ENCODE peak calls at places on chromosome 4, in eight cellular contexts. One of them, this sample, is unnamed.

GRCh38 chr4:7802093-7802726 is 137.5 kb downstream of the AFAP1 start:
- DNase-seq in adipocyte: peak; percentile 93
- DNase-seq in HCT116: peak; percentile 66
- DNase-seq in IMR-90: peak; percentile 85
- DNase-seq in colonic mucosa: peak; percentile 89
- DNase-seq in neural progenitor cell: peak; percentile 84
- DNase-seq in PC-3: peak; percentile 79
- DNase-seq in mammary epithelial cell: peak; percentile 60
- DNase-seq in this sample: peak; percentile 76

GRCh38 chr4:52957791-52958190 is 95.7 kb downstream of the RASL11B start:
- DNase-seq in IMR-90: peak; percentile 24
- DNase-seq in mammary epithelial cell: no peak
- DNase-seq in adipocyte: no peak
- DNase-seq in colonic mucosa: no peak
- DNase-seq in PC-3: no peak
- DNase-seq in HCT116: no peak
- DNase-seq in neural progenitor cell: no peak
- DNase-seq in this sample: no peak

GRCh38 chr4:187268940-187269339 is 545.3 kb upstream of the FAT1 start:
- DNase-seq in HCT116: no peak
- DNase-seq in IMR-90: peak; percentile 85
- DNase-seq in neural progenitor cell: no peak
- DNase-seq in adipocyte: peak; percentile 56
- DNase-seq in colonic mucosa: no peak
- DNase-seq in mammary epithelial cell: peak; percentile 64
- DNase-seq in PC-3: peak; percentile 65
- DNase-seq in this sample: no peak

GRCh38 chr4:112516401-112517066 is 554 bp upstream of the NEUROG2 start:
- DNase-seq in HCT116: no peak
- DNase-seq in colonic mucosa: no peak
- DNase-seq in mammary epithelial cell: no peak
- DNase-seq in PC-3: no peak
- DNase-seq in IMR-90: no peak
- DNase-seq in neural progenitor cell: peak; percentile 96
- DNase-seq in adipocyte: no peak
- DNase-seq in this sample: no peak

GRCh38 chr4:173360587-173361221 is 10.1 kb upstream of the SAP30 start:
- DNase-seq in adipocyte: peak; percentile 39
- DNase-seq in PC-3: peak; percentile 33
- DNase-seq in HCT116: no peak
- DNase-seq in mammary epithelial cell: no peak
- DNase-seq in IMR-90: peak; percentile 25
- DNase-seq in neural progenitor cell: peak; percentile 17
- DNase-seq in colonic mucosa: no peak
- DNase-seq in this sample: no peak

GRCh38 chr4:158302076-158302866 is 92.0 kb downstream of the TMEM144 start:
- DNase-seq in PC-3: peak; percentile 74
- DNase-seq in IMR-90: peak; percentile 80
- DNase-seq in neural progenitor cell: no peak
- DNase-seq in mammary epithelial cell: peak; percentile 76
- DNase-seq in HCT116: no peak
- DNase-seq in colonic mucosa: no peak
- DNase-seq in adipocyte: peak; percentile 81
- DNase-seq in this sample: no peak

GRCh38 chr4:163600731-163601130 is 106.2 kb downstream of the TMA16 start:
- DNase-seq in neural progenitor cell: no peak
- DNase-seq in mammary epithelial cell: no peak
- DNase-seq in colonic mucosa: no peak
- DNase-seq in PC-3: no peak
- DNase-seq in adipocyte: no peak
- DNase-seq in HCT116: no peak
- DNase-seq in IMR-90: no peak
- DNase-seq in this sample: no peak

GRCh38 chr4:82017680-82018079 is 356.1 kb downstream of the HNRNPD start:
- DNase-seq in PC-3: peak; percentile 57
- DNase-seq in IMR-90: peak; percentile 32
- DNase-seq in neural progenitor cell: peak; percentile 47
- DNase-seq in HCT116: no peak
- DNase-seq in colonic mucosa: no peak
- DNase-seq in mammary epithelial cell: peak; percentile 39
- DNase-seq in adipocyte: peak; percentile 42
- DNase-seq in this sample: peak; percentile 23

GRCh38 chr4:118776166-118776954 is 59.6 kb downstream of the SEC24D start:
- DNase-seq in HCT116: no peak
- DNase-seq in colonic mucosa: no peak
- DNase-seq in mammary epithelial cell: peak; percentile 31
- DNase-seq in PC-3: peak; percentile 7
- DNase-seq in IMR-90: peak; percentile 70
- DNase-seq in adipocyte: peak; percentile 61
- DNase-seq in neural progenitor cell: no peak
- DNase-seq in this sample: no peak

DNA sequence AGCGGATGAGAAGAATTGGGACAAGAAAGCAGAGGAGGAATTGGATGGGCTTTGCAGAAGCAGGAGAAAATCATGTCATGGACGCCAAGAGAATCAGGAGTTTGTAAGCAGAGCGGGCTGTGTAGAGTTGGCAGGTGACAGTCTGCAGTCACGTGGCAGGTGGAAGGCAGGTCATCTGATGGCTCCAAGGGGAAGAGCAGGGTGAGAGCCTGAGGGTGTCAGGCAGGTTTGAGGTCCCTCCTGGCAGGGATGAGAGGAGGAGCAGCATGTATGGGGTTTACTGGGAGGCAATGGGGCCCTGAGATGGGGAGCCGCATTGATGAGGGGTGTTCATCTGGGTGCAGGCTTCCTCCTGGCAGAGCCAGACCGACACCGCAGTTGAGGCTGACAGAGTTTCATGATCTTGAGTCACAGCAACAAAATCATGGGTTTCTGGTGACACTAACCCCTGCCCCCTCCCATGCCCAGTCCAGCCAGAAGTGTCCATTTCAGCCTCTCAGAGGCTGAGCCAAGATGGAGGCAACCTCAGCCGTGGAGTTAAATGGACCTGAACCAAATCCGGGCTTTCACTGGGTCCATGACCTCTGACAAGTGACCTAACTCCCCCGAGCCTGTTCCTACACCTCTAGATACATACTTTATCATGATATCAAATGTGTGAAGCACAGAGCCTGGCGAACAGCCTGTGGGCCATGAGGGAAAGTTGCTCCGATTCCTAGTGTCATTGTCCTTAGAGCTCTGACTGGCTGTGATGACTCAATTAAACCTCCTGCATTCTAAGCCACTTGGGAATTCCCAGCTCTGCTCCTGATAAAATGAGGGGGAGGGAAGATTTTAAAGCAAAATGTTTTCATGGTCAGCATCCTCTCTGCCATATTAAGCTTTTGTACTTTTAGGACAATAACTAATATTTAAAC is 36.1 kb downstream of the EVC start:
- DNase-seq in HCT116: no peak
- DNase-seq in adipocyte: peak; percentile 62
- DNase-seq in colonic mucosa: no peak
- DNase-seq in mammary epithelial cell: peak; percentile 23
- DNase-seq in IMR-90: peak; percentile 82
- DNase-seq in neural progenitor cell: no peak
- DNase-seq in PC-3: peak; percentile 56
- DNase-seq in this sample: no peak
- H3K9ac ChIP-seq in HCT116: no peak overlapping the region
- H3K9ac ChIP-seq in adipocyte: peak overlapping the region; percentile 56
- H3K9ac ChIP-seq in colonic mucosa: no peak overlapping the region
- H3K9ac ChIP-seq in mammary epithelial cell: no peak overlapping the region
- H3K9ac ChIP-seq in IMR-90: peak overlapping the region; percentile 14
- H3K9ac ChIP-seq in neural progenitor cell: no peak overlapping the region
- H3K9ac ChIP-seq in PC-3: peak overlapping the region; percentile 80
- H3K9ac ChIP-seq in this sample: no peak overlapping the region

DNA sequence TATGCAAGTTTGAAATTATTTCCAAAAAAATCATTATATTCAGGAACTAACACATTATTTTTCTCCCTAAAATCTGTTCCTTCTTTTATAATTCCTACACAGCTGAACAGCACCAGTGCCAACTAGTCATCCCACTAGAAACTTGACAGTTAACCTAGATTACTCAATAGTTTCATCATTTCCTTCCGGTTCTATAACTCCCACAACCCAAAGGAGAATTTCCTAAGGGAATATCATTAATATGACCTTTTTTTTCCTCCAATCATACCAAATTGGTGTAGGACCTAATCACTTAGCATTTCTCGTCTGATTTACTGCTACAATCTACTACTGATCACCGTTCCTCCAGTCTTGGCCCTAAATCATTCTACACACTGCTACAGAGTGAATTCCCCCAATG is 45.9 kb downstream of the WDFY3 start:
- DNase-seq in mammary epithelial cell: peak; percentile 54
- DNase-seq in adipocyte: peak; percentile 72
- DNase-seq in PC-3: peak; percentile 67
- DNase-seq in colonic mucosa: no peak
- DNase-seq in neural progenitor cell: no peak
- DNase-seq in HCT116: no peak
- DNase-seq in IMR-90: peak; percentile 78
- DNase-seq in this sample: no peak
- H3K9ac ChIP-seq in mammary epithelial cell: no peak overlapping the region
- H3K9ac ChIP-seq in adipocyte: peak overlapping the region; percentile 52
- H3K9ac ChIP-seq in PC-3: no peak overlapping the region
- H3K9ac ChIP-seq in colonic mucosa: no peak overlapping the region
- H3K9ac ChIP-seq in neural progenitor cell: no peak overlapping the region
- H3K9ac ChIP-seq in HCT116: no peak overlapping the region
- H3K9ac ChIP-seq in IMR-90: no peak overlapping the region
- H3K9ac ChIP-seq in this sample: no peak overlapping the region

GRCh38 chr4:168604496-168605373 is 107.9 kb downstream of the PALLD start:
- DNase-seq in adipocyte: peak; percentile 86
- DNase-seq in HCT116: peak; percentile 68
- DNase-seq in PC-3: peak; percentile 87
- DNase-seq in neural progenitor cell: peak; percentile 90
- DNase-seq in colonic mucosa: no peak
- DNase-seq in mammary epithelial cell: peak; percentile 91
- DNase-seq in IMR-90: peak; percentile 87
- DNase-seq in this sample: no peak

GRCh38 chr4:168607215-168607614 is 110.4 kb downstream of the PALLD start:
- DNase-seq in colonic mucosa: no peak
- DNase-seq in IMR-90: no peak
- DNase-seq in mammary epithelial cell: no peak
- DNase-seq in neural progenitor cell: no peak
- DNase-seq in PC-3: no peak
- DNase-seq in adipocyte: no peak
- DNase-seq in HCT116: no peak
- DNase-seq in this sample: no peak

GRCh38 chr4:168601899-168602298 is 105.0 kb downstream of the PALLD start:
- DNase-seq in PC-3: no peak
- DNase-seq in mammary epithelial cell: peak; percentile 53
- DNase-seq in colonic mucosa: no peak
- DNase-seq in HCT116: no peak
- DNase-seq in IMR-90: no peak
- DNase-seq in neural progenitor cell: no peak
- DNase-seq in adipocyte: no peak
- DNase-seq in this sample: no peak

GRCh38 chr4:168608771-168609170 is 111.9 kb downstream of the PALLD start:
- DNase-seq in mammary epithelial cell: no peak
- DNase-seq in adipocyte: no peak
- DNase-seq in colonic mucosa: no peak
- DNase-seq in PC-3: no peak
- DNase-seq in neural progenitor cell: no peak
- DNase-seq in HCT116: no peak
- DNase-seq in IMR-90: no peak
- DNase-seq in this sample: no peak

DNA sequence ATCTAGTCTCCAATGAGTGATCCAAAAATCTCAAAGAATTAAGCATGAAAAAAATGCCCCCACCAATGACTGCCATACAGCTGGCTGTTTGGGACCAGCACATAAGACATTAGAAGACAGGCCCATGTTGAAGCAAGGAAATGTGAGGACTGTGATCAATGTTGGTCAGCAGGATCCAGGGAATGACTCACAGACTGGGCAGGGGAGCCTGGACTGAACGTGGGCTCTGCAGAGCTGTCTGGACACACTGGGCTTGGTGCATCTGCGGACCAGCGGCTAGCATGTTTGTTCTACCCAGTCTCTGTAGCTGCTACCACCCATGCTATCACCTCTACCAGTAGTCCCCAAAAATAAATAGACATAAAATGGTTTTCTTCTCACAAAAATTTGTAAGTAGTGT is 108.6 kb downstream of the PALLD start:
- DNase-seq in PC-3: peak; percentile 59
- DNase-seq in neural progenitor cell: peak; percentile 33
- DNase-seq in adipocyte: peak; percentile 71
- DNase-seq in mammary epithelial cell: peak; percentile 70
- DNase-seq in HCT116: no peak
- DNase-seq in IMR-90: peak; percentile 83
- DNase-seq in colonic mucosa: no peak
- DNase-seq in this sample: no peak
- H3K9ac ChIP-seq in PC-3: peak overlapping the region; percentile 62
- H3K9ac ChIP-seq in neural progenitor cell: no peak overlapping the region
- H3K9ac ChIP-seq in adipocyte: no peak overlapping the region
- H3K9ac ChIP-seq in mammary epithelial cell: no peak overlapping the region
- H3K9ac ChIP-seq in HCT116: peak overlapping the region; percentile 46
- H3K9ac ChIP-seq in IMR-90: no peak overlapping the region
- H3K9ac ChIP-seq in colonic mucosa: no peak overlapping the region
- H3K9ac ChIP-seq in this sample: no peak overlapping the region

GRCh38 chr4:10007772-10008171 is 13.5 kb downstream of the SLC2A9 start:
- DNase-seq in neural progenitor cell: no peak
- DNase-seq in colonic mucosa: no peak
- DNase-seq in PC-3: no peak
- DNase-seq in HCT116: no peak
- DNase-seq in adipocyte: no peak
- DNase-seq in mammary epithelial cell: no peak
- DNase-seq in IMR-90: no peak
- DNase-seq in this sample: no peak
- H3K9ac ChIP-seq in neural progenitor cell: no peak overlapping the region
- H3K9ac ChIP-seq in colonic mucosa: no peak overlapping the region
- H3K9ac ChIP-seq in PC-3: peak overlapping the region; percentile 87
- H3K9ac ChIP-seq in HCT116: peak overlapping the region; percentile 11
- H3K9ac ChIP-seq in adipocyte: no peak overlapping the region
- H3K9ac ChIP-seq in mammary epithelial cell: peak overlapping the region; percentile 44
- H3K9ac ChIP-seq in IMR-90: no peak overlapping the region
- H3K9ac ChIP-seq in this sample: no peak overlapping the region